ENCODE peak calls at places on chromosome 14, in five cellular contexts. D, M, X, Q and N are unnamed samples. For H3K27me3, H3K4me1 and H3K9me3, the result is how much of the 10 kb centered on the place peaks cover.

GRCh38 chr14:68521952-68522509 is 270.8 kb downstream of the ZFP36L1 start:
- DNase-seq in M (no peak), X (no peak), Q (no peak), D (no peak), N (no peak)

GRCh38 chr14:100223332-100224171 is 15.4 kb upstream of the YY1 start:
- DNase-seq in D (no peak), M (no peak), X (no peak), Q (no peak), N (no peak)

GRCh38 chr14:95260537-95261440 is 58.9 kb downstream of the CLMN start:
- DNase-seq in Q (peak), D (no peak), M (no peak), X (no peak), N (no peak)

GRCh38 chr14:44988694-44989093 is 26.7 kb downstream of the TOGARAM1 start:
- DNase-seq in Q (no peak), M (no peak), D (no peak), X (no peak), N (no peak)

GRCh38 chr14:31703056-31703455 is 141.9 kb downstream of the NUBPL start:
- DNase-seq in M (no peak), X (no peak), D (no peak), Q (no peak), N (no peak)

GRCh38 chr14:102693006-102693755 is 84.1 kb upstream of the TRAF3 start:
- DNase-seq in Q (no peak), D (no peak), X (no peak), M (no peak), N (no peak)

GRCh38 chr14:90491221-90491867 is 94.5 kb downstream of the CALM1 start:
- DNase-seq in Q (no peak), D (no peak), M (no peak), X (no peak), N (no peak)

GRCh38 chr14:58699656-58700055 is 61.9 kb downstream of the DACT1 start:
- DNase-seq in M (no peak), D (no peak), X (no peak), Q (no peak), N (no peak)

GRCh38 chr14:85762523-85762922 is 232.6 kb downstream of the FLRT2 start:
- DNase-seq in D (no peak), Q (no peak), X (no peak), M (no peak), N (no peak)

GRCh38 chr14:74142523-74142922 is 57.8 kb downstream of the LIN52 start:
- DNase-seq in X (no peak), D (no peak), Q (no peak), M (no peak), N (no peak)

GRCh38 chr14:64800000-64800399 is 79.7 kb downstream of the SPTB start:
- DNase-seq in D (no peak), Q (peak), X (peak), M (no peak), N (peak)

DNA sequence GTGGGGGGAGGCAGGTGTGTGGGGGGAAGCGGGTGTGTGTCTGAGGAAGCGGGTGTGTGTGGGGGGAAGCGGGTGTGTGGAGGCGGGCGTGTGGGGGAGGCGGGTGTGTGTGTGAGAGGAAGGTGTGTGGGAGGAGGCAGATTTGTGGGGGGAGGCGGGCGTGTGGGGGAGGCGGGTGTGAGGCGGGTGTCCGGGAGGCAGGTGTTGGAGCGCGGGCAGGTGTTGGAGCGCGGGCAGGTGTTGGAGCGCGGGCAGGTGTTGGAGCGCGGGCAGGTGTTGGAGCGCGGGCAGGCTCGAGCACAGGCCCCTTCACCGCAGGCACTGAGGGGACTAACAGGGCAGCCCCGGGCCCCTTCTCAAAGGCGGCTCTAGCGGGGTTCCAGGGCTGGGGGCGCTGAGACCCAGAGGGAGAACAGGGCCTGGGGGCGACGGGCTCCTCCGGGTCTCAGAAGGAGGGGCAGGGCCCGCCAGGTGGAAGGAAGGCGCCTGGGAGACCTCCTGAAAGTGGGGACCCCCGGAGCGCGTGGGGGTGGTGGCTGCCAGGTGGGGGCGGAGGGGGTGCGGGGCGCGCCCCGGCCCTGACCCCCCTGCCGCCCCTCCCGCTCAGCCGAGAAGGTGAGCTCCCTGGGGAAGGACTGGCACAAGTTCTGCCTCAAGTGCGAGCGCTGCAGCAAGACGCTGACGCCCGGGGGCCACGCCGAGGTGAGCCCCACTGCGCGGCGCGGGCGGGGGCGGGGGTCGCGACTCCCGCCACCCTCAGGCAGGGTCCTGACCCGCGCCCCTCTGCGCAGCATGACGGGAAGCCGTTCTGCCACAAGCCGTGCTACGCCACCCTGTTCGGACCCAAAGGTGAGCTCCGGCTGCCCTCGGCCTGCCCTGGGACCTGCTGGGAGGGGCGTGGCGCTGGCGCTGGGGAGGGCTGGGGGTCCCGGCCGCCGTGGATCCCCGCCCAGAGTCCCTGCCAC is 3.3 kb downstream of the CRIP2 start:
- DNase-seq in Q (no peak), D (peak), M (no peak), X (no peak), N (no peak)
- H3K27me3 ChIP-seq in Q (under half), D (under half), M (under half), X (under half), N (under half)

GRCh38 chr14:54606178-54606577 is 39.2 kb downstream of the SAMD4A start:
- DNase-seq in X (no peak), D (no peak), M (no peak), Q (no peak), N (no peak)

GRCh38 chr14:54600685-54601084 is 33.8 kb downstream of the SAMD4A start:
- DNase-seq in X (no peak), D (no peak), M (no peak), Q (peak), N (no peak)

GRCh38 chr14:54599932-54600331 is 33.0 kb downstream of the SAMD4A start:
- DNase-seq in M (no peak), X (peak), D (no peak), Q (peak), N (no peak)

GRCh38 chr14:54606631-54607133 is 39.8 kb downstream of the SAMD4A start:
- DNase-seq in D (no peak), Q (peak), M (no peak), X (no peak), N (no peak)

GRCh38 chr14:54603362-54603761 is 36.4 kb downstream of the SAMD4A start:
- DNase-seq in M (no peak), D (no peak), Q (peak), X (peak), N (no peak)
- H3K4me1 ChIP-seq in M (under half), D (under half), Q (under half), X (under half), N (under half)

DNA sequence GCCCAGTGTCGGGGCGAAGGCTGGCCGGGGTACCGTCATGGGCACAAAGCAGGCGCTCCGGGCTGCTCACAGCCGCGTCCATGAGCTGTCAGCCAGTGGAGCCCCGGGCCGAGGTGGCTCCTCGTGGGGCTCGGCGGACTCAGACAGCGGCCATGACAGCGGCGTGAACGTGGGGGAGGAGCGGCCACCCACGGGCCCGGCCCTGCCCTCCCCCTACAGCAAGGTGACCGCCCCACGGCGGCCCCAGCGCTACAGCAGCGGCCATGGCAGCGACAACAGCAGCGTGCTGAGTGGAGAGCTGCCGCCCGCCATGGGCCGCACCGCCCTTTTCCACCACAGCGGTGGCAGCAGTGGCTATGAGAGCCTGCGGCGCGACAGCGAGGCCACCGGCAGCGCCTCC is 39.0 kb downstream of the KIF26A start:
- DNase-seq in M (no peak), Q (no peak), X (no peak), D (no peak), N (no peak)
- H3K9me3 ChIP-seq in M (under half), Q (under half), X (under half), D (under half), N (under half)

GRCh38 chr14:30681752-30682355 is 59.7 kb downstream of the SCFD1 start:
- DNase-seq in D (no peak), X (no peak), M (no peak), Q (no peak), N (no peak)
- H3K27me3 ChIP-seq in D (under half), X (under half), M (under half), Q (under half), N (under half)

GRCh38 chr14:98192946-98193345 is 1079.1 kb downstream of the BCL11B start:
- DNase-seq in Q (no peak), D (no peak), X (no peak), M (no peak), N (no peak)
- H3K4me1 ChIP-seq in Q (under half), D (under half), X (under half), M (under half), N (under half)

GRCh38 chr14:47435331-47435965 is 240.0 kb downstream of the MDGA2 start:
- DNase-seq in X (no peak), M (no peak), D (no peak), Q (no peak), N (no peak)

GRCh38 chr14:47442206-47442605 is 233.2 kb downstream of the MDGA2 start:
- DNase-seq in Q (peak), M (no peak), D (no peak), X (peak), N (peak)

GRCh38 chr14:47438650-47439140 is 236.7 kb downstream of the MDGA2 start:
- DNase-seq in M (no peak), X (no peak), D (no peak), Q (no peak), N (no peak)

GRCh38 chr14:47439953-47440352 is 235.5 kb downstream of the MDGA2 start:
- DNase-seq in X (no peak), Q (no peak), M (no peak), D (no peak), N (no peak)
- H3K9me3 ChIP-seq in X (under half), Q (under half), M (under half), D (under half), N (under half)

DNA sequence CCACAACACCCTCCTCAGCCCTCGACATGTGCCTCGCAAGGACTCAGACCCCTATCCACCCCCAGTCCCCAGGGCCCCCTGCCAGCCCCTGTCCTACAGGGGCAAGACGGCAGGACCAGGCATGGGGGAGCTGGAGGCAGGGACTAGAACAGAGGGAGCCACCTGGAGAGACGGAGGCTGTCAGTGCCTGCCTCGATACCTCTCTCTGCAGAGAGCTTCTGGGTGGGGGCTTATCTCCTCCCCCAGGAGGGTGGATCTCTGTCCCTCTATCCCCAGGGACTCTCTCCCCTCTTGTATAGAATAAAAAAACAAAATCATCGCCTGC is 2.0 kb upstream of the CPNE6 start:
- DNase-seq in X (no peak), Q (no peak), M (peak), D (no peak), N (no peak)
- H3K27me3 ChIP-seq in X (under half), Q (under half), M (under half), D (under half), N (under half)

GRCh38 chr14:52327374-52328226 is 13.5 kb downstream of the PTGER2 start:
- DNase-seq in D (no peak), M (no peak), Q (no peak), X (no peak), N (no peak)
- H3K4me1 ChIP-seq in D (under half), M (under half), Q (under half), X (under half), N (under half)

DNA sequence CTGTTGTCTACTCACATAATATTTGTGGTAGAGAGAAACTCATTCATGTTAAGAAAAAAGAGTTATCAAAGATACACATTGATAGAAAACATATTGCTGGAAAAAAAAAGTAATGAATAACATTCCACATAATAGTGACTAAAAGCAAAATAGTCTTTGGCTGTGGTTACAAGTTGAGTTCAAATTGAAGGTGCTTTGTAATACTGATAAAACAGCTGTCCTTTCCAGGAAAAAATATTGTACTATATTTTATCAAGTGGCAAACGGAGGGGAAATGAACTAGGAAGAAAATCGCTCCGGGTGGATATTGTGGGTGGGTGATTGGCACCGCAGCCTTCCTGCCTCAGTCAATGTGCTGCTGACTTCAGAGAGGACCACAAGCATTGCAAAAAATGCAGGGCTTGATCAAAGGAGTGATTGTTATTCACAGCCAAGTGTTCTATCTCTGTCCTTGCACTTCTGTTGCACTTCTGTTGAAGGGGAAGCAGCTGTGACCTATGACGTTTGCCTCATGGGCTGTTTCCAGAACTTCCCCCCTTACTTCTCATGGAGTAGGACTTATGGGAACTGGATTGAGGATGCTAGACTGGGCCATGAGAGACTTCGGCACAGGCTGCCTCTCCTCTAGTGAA is 114.4 kb downstream of the VRK1 start:
- DNase-seq in D (no peak), Q (no peak), X (no peak), M (no peak), N (no peak)
- H3K9me3 ChIP-seq in D (under half), Q (under half), X (under half), M (under half), N (under half)